ENCODE peak calls at places on chromosomes 3 and 15, in six cellular contexts. C is mesothelial cell of epicardium, Q is endothelial cell, O is SW 1271, F is astrocyte, B is SJCRH30. R is an unnamed sample.

GRCh38 chr3:61956236-61956635 is 394.9 kb downstream of the PTPRG start:
- DNase-seq in O (no peak), Q (no peak), C (no peak), B (no peak), F (peak), R (peak)

GRCh38 chr3:194003128-194004057 is 132.6 kb upstream of the HES1 start:
- DNase-seq in F (peak), O (peak), C (peak), Q (peak), B (peak), R (peak)

GRCh38 chr3:160968731-160969130 is 136.4 kb downstream of the B3GALNT1 start:
- DNase-seq in O (no peak), B (no peak), F (peak), Q (no peak), C (no peak), R (no peak)

GRCh38 chr3:50503504-50503903 is at the start of gene CACNA2D2:
- DNase-seq in B (peak), C (peak), F (no peak), O (no peak), Q (peak), R (no peak)

GRCh38 chr3:177478170-177478859 is 281.0 kb upstream of the TBL1XR1 start:
- DNase-seq in Q (no peak), B (peak), F (peak), O (peak), C (no peak), R (peak)

GRCh38 chr15:25767356-25768151 is 95.6 kb downstream of the ATP10A start:
- DNase-seq in B (no peak), C (no peak), O (no peak), F (no peak), Q (no peak), R (no peak)

GRCh38 chr3:172380632-172381031 is 67.6 kb downstream of the GHSR start:
- DNase-seq in O (no peak), B (no peak), Q (no peak), F (no peak), C (no peak), R (no peak)

GRCh38 chr3:62237296-62237948 is 135.9 kb downstream of the FEZF2 start:
- DNase-seq in F (no peak), O (no peak), Q (no peak), C (no peak), B (no peak), R (no peak)

GRCh38 chr3:16011376-16011775 is 163.1 kb upstream of the GALNT15 start:
- DNase-seq in B (no peak), Q (no peak), F (peak), O (no peak), C (no peak), R (no peak)